ENCODE peak calls at places on chromosomes 1 and 21, in ten cellular contexts. One of them, this sample, is unnamed.

GRCh38 chr1:171513743-171514142 is 28.4 kb downstream of the PRRC2C start:
- DNase-seq in heart left ventricle: no peak
- DNase-seq in PC-3: peak; percentile 44
- DNase-seq in body of pancreas: no peak
- DNase-seq in cardiac muscle cell: no peak
- DNase-seq in upper lobe of right lung: no peak
- DNase-seq in aorta: no peak
- DNase-seq in ovary: no peak
- DNase-seq in left ventricle myocardium inferior: no peak
- DNase-seq in SK-N-SH: no peak
- DNase-seq in this sample: no peak

GRCh38 chr1:7680791-7681165 is 90.3 kb upstream of the VAMP3 start:
- DNase-seq in heart left ventricle: no peak
- DNase-seq in PC-3: no peak
- DNase-seq in body of pancreas: no peak
- DNase-seq in cardiac muscle cell: no peak
- DNase-seq in upper lobe of right lung: no peak
- DNase-seq in aorta: no peak
- DNase-seq in ovary: no peak
- DNase-seq in left ventricle myocardium inferior: no peak
- DNase-seq in SK-N-SH: peak; percentile 75
- DNase-seq in this sample: no peak

GRCh38 chr1:63082754-63083153 is 239.6 kb upstream of the FOXD3 start:
- DNase-seq in heart left ventricle: no peak
- DNase-seq in PC-3: no peak
- DNase-seq in body of pancreas: no peak
- DNase-seq in cardiac muscle cell: no peak
- DNase-seq in upper lobe of right lung: no peak
- DNase-seq in aorta: no peak
- DNase-seq in ovary: no peak
- DNase-seq in left ventricle myocardium inferior: no peak
- DNase-seq in SK-N-SH: no peak
- DNase-seq in this sample: no peak

GRCh38 chr1:42957880-42958487 is 684 bp downstream of the SLC2A1 start:
- DNase-seq in heart left ventricle: peak; percentile 49
- DNase-seq in PC-3: peak; percentile 68
- DNase-seq in body of pancreas: peak; percentile 48
- DNase-seq in cardiac muscle cell: peak; percentile 86
- DNase-seq in upper lobe of right lung: no peak
- DNase-seq in aorta: peak; percentile 72
- DNase-seq in ovary: peak; percentile 57
- DNase-seq in left ventricle myocardium inferior: peak; percentile 65
- DNase-seq in SK-N-SH: peak; percentile 95
- DNase-seq in this sample: no peak

GRCh38 chr1:51907079-51907702 is 28.7 kb upstream of the NRDC start:
- DNase-seq in heart left ventricle: no peak
- DNase-seq in PC-3: no peak
- DNase-seq in body of pancreas: no peak
- DNase-seq in cardiac muscle cell: no peak
- DNase-seq in upper lobe of right lung: no peak
- DNase-seq in aorta: no peak
- DNase-seq in ovary: no peak
- DNase-seq in left ventricle myocardium inferior: no peak
- DNase-seq in SK-N-SH: no peak
- DNase-seq in this sample: no peak

GRCh38 chr1:202029171-202029665 is 18.8 kb downstream of the ELF3 start:
- DNase-seq in heart left ventricle: no peak
- DNase-seq in PC-3: peak; percentile 88
- DNase-seq in body of pancreas: no peak
- DNase-seq in cardiac muscle cell: no peak
- DNase-seq in upper lobe of right lung: no peak
- DNase-seq in aorta: no peak
- DNase-seq in ovary: no peak
- DNase-seq in left ventricle myocardium inferior: no peak
- DNase-seq in SK-N-SH: no peak
- DNase-seq in this sample: no peak

GRCh38 chr1:179038528-179039281 is 13.0 kb downstream of the FAM20B start:
- DNase-seq in heart left ventricle: no peak
- DNase-seq in PC-3: no peak
- DNase-seq in body of pancreas: no peak
- DNase-seq in cardiac muscle cell: no peak
- DNase-seq in upper lobe of right lung: no peak
- DNase-seq in aorta: no peak
- DNase-seq in ovary: no peak
- DNase-seq in left ventricle myocardium inferior: no peak
- DNase-seq in SK-N-SH: peak; percentile 49
- DNase-seq in this sample: no peak

GRCh38 chr1:87346130-87346804 is 17.6 kb downstream of the LMO4 start:
- DNase-seq in heart left ventricle: no peak
- DNase-seq in PC-3: no peak
- DNase-seq in body of pancreas: no peak
- DNase-seq in cardiac muscle cell: no peak
- DNase-seq in upper lobe of right lung: no peak
- DNase-seq in aorta: no peak
- DNase-seq in ovary: no peak
- DNase-seq in left ventricle myocardium inferior: no peak
- DNase-seq in SK-N-SH: no peak
- DNase-seq in this sample: no peak

GRCh38 chr1:244451951-244452795 is 464 bp upstream of the ADSS2 start:
- DNase-seq in heart left ventricle: peak; percentile 100
- DNase-seq in PC-3: peak; percentile 100
- DNase-seq in body of pancreas: peak; percentile 100
- DNase-seq in cardiac muscle cell: peak; percentile 100
- DNase-seq in upper lobe of right lung: peak; percentile 100
- DNase-seq in aorta: peak; percentile 100
- DNase-seq in ovary: peak; percentile 99
- DNase-seq in left ventricle myocardium inferior: peak; percentile 99
- DNase-seq in SK-N-SH: peak; percentile 99
- DNase-seq in this sample: peak; percentile 100

GRCh38 chr1:221157026-221157761 is 278.0 kb downstream of the HLX start:
- DNase-seq in heart left ventricle: no peak
- DNase-seq in PC-3: no peak
- DNase-seq in body of pancreas: no peak
- DNase-seq in cardiac muscle cell: no peak
- DNase-seq in upper lobe of right lung: no peak
- DNase-seq in aorta: no peak
- DNase-seq in ovary: no peak
- DNase-seq in left ventricle myocardium inferior: no peak
- DNase-seq in SK-N-SH: no peak
- DNase-seq in this sample: no peak

GRCh38 chr1:147665521-147665920 is 4.8 kb downstream of the ACP6 start:
- DNase-seq in heart left ventricle: no peak
- DNase-seq in PC-3: peak; percentile 47
- DNase-seq in body of pancreas: no peak
- DNase-seq in cardiac muscle cell: no peak
- DNase-seq in upper lobe of right lung: no peak
- DNase-seq in aorta: no peak
- DNase-seq in ovary: no peak
- DNase-seq in left ventricle myocardium inferior: no peak
- DNase-seq in SK-N-SH: no peak
- DNase-seq in this sample: no peak

GRCh38 chr1:58683519-58683918 is 16.3 kb downstream of the MYSM1 start:
- DNase-seq in heart left ventricle: no peak
- DNase-seq in PC-3: no peak
- DNase-seq in body of pancreas: no peak
- DNase-seq in cardiac muscle cell: no peak
- DNase-seq in upper lobe of right lung: no peak
- DNase-seq in aorta: no peak
- DNase-seq in ovary: no peak
- DNase-seq in left ventricle myocardium inferior: no peak
- DNase-seq in SK-N-SH: no peak
- DNase-seq in this sample: no peak

GRCh38 chr1:63262148-63262770 is 60.1 kb upstream of the FOXD3 start:
- DNase-seq in heart left ventricle: no peak
- DNase-seq in PC-3: no peak
- DNase-seq in body of pancreas: no peak
- DNase-seq in cardiac muscle cell: no peak
- DNase-seq in upper lobe of right lung: no peak
- DNase-seq in aorta: no peak
- DNase-seq in ovary: no peak
- DNase-seq in left ventricle myocardium inferior: no peak
- DNase-seq in SK-N-SH: no peak
- DNase-seq in this sample: no peak

GRCh38 chr21:43864806-43865470 is at the start of gene AGPAT3:
- DNase-seq in heart left ventricle: peak; percentile 48
- DNase-seq in PC-3: peak; percentile 15
- DNase-seq in body of pancreas: no peak
- DNase-seq in cardiac muscle cell: peak; percentile 60
- DNase-seq in upper lobe of right lung: no peak
- DNase-seq in aorta: no peak
- DNase-seq in ovary: no peak
- DNase-seq in left ventricle myocardium inferior: peak; percentile 36
- DNase-seq in SK-N-SH: peak; percentile 87
- DNase-seq in this sample: no peak

GRCh38 chr21:45256912-45257672 is 30.6 kb downstream of the POFUT2 start:
- DNase-seq in heart left ventricle: no peak
- DNase-seq in PC-3: no peak
- DNase-seq in body of pancreas: no peak
- DNase-seq in cardiac muscle cell: peak; percentile 77
- DNase-seq in upper lobe of right lung: no peak
- DNase-seq in aorta: no peak
- DNase-seq in ovary: no peak
- DNase-seq in left ventricle myocardium inferior: no peak
- DNase-seq in SK-N-SH: peak; percentile 68
- DNase-seq in this sample: no peak
- H3K4me3 ChIP-seq in heart left ventricle: no peak overlapping the region
- H3K4me3 ChIP-seq in PC-3: no peak overlapping the region
- H3K4me3 ChIP-seq in body of pancreas: no peak overlapping the region
- H3K4me3 ChIP-seq in cardiac muscle cell: no peak overlapping the region
- H3K4me3 ChIP-seq in upper lobe of right lung: no peak overlapping the region
- H3K4me3 ChIP-seq in aorta: no peak overlapping the region
- H3K4me3 ChIP-seq in ovary: no peak overlapping the region
- H3K4me3 ChIP-seq in left ventricle myocardium inferior: no peak overlapping the region
- H3K4me3 ChIP-seq in SK-N-SH: no peak overlapping the region
- H3K4me3 ChIP-seq in this sample: no peak overlapping the region

GRCh38 chr1:19476440-19477190 is 8.7 kb downstream of the CAPZB start:
- DNase-seq in heart left ventricle: no peak
- DNase-seq in PC-3: no peak
- DNase-seq in body of pancreas: no peak
- DNase-seq in cardiac muscle cell: no peak
- DNase-seq in upper lobe of right lung: no peak
- DNase-seq in aorta: peak; percentile 65
- DNase-seq in ovary: no peak
- DNase-seq in left ventricle myocardium inferior: no peak
- DNase-seq in SK-N-SH: no peak
- DNase-seq in this sample: peak; percentile 55

GRCh38 chr1:19478241-19478780 is 7.0 kb downstream of the CAPZB start:
- DNase-seq in heart left ventricle: no peak
- DNase-seq in PC-3: no peak
- DNase-seq in body of pancreas: no peak
- DNase-seq in cardiac muscle cell: no peak
- DNase-seq in upper lobe of right lung: no peak
- DNase-seq in aorta: no peak
- DNase-seq in ovary: no peak
- DNase-seq in left ventricle myocardium inferior: no peak
- DNase-seq in SK-N-SH: no peak
- DNase-seq in this sample: no peak

GRCh38 chr1:19479351-19480120 is 5.8 kb downstream of the CAPZB start:
- DNase-seq in heart left ventricle: no peak
- DNase-seq in PC-3: no peak
- DNase-seq in body of pancreas: no peak
- DNase-seq in cardiac muscle cell: no peak
- DNase-seq in upper lobe of right lung: no peak
- DNase-seq in aorta: no peak
- DNase-seq in ovary: no peak
- DNase-seq in left ventricle myocardium inferior: no peak
- DNase-seq in SK-N-SH: no peak
- DNase-seq in this sample: no peak

GRCh38 chr1:19480282-19480681 is 5.1 kb downstream of the CAPZB start:
- DNase-seq in heart left ventricle: no peak
- DNase-seq in PC-3: no peak
- DNase-seq in body of pancreas: no peak
- DNase-seq in cardiac muscle cell: no peak
- DNase-seq in upper lobe of right lung: no peak
- DNase-seq in aorta: no peak
- DNase-seq in ovary: no peak
- DNase-seq in left ventricle myocardium inferior: no peak
- DNase-seq in SK-N-SH: peak; percentile 75
- DNase-seq in this sample: no peak

GRCh38 chr1:19477284-19478240 is 7.8 kb downstream of the CAPZB start:
- DNase-seq in heart left ventricle: no peak
- DNase-seq in PC-3: no peak
- DNase-seq in body of pancreas: peak; percentile 57
- DNase-seq in cardiac muscle cell: no peak
- DNase-seq in upper lobe of right lung: no peak
- DNase-seq in aorta: peak; percentile 65
- DNase-seq in ovary: no peak
- DNase-seq in left ventricle myocardium inferior: no peak
- DNase-seq in SK-N-SH: no peak
- DNase-seq in this sample: peak; percentile 63
- H3K27ac ChIP-seq in heart left ventricle: peak overlapping the region; percentile 89
- H3K27ac ChIP-seq in PC-3: no peak overlapping the region
- H3K27ac ChIP-seq in body of pancreas: peak overlapping the region; percentile 53
- H3K27ac ChIP-seq in cardiac muscle cell: no peak overlapping the region
- H3K27ac ChIP-seq in upper lobe of right lung: peak overlapping the region; percentile 77
- H3K27ac ChIP-seq in aorta: no peak overlapping the region
- H3K27ac ChIP-seq in ovary: no peak overlapping the region
- H3K27ac ChIP-seq in left ventricle myocardium inferior: peak overlapping the region; percentile 58
- H3K27ac ChIP-seq in SK-N-SH: no peak overlapping the region
- H3K27ac ChIP-seq in this sample: peak overlapping the region; percentile 81

GRCh38 chr1:183632964-183633363 is 2.6 kb downstream of the ARPC5 start:
- DNase-seq in heart left ventricle: no peak
- DNase-seq in PC-3: no peak
- DNase-seq in body of pancreas: no peak
- DNase-seq in cardiac muscle cell: no peak
- DNase-seq in upper lobe of right lung: no peak
- DNase-seq in aorta: no peak
- DNase-seq in ovary: no peak
- DNase-seq in left ventricle myocardium inferior: no peak
- DNase-seq in SK-N-SH: no peak
- DNase-seq in this sample: no peak
- H3K4me3 ChIP-seq in heart left ventricle: peak overlapping the region; percentile 66
- H3K4me3 ChIP-seq in PC-3: peak overlapping the region; percentile 93
- H3K4me3 ChIP-seq in body of pancreas: no peak overlapping the region
- H3K4me3 ChIP-seq in cardiac muscle cell: peak overlapping the region; percentile 68
- H3K4me3 ChIP-seq in upper lobe of right lung: peak overlapping the region; percentile 88
- H3K4me3 ChIP-seq in aorta: peak overlapping the region; percentile 60
- H3K4me3 ChIP-seq in ovary: peak overlapping the region; percentile 93
- H3K4me3 ChIP-seq in left ventricle myocardium inferior: peak overlapping the region; percentile 86
- H3K4me3 ChIP-seq in SK-N-SH: peak overlapping the region; percentile 92
- H3K4me3 ChIP-seq in this sample: peak overlapping the region; percentile 85

GRCh38 chr1:235124665-235125064 is 4.0 kb downstream of the TOMM20 start:
- DNase-seq in heart left ventricle: no peak
- DNase-seq in PC-3: no peak
- DNase-seq in body of pancreas: no peak
- DNase-seq in cardiac muscle cell: no peak
- DNase-seq in upper lobe of right lung: no peak
- DNase-seq in aorta: no peak
- DNase-seq in ovary: no peak
- DNase-seq in left ventricle myocardium inferior: no peak
- DNase-seq in SK-N-SH: no peak
- DNase-seq in this sample: no peak
- H3K27ac ChIP-seq in heart left ventricle: no peak overlapping the region
- H3K27ac ChIP-seq in PC-3: no peak overlapping the region
- H3K27ac ChIP-seq in body of pancreas: no peak overlapping the region
- H3K27ac ChIP-seq in cardiac muscle cell: no peak overlapping the region
- H3K27ac ChIP-seq in upper lobe of right lung: no peak overlapping the region
- H3K27ac ChIP-seq in aorta: no peak overlapping the region
- H3K27ac ChIP-seq in ovary: no peak overlapping the region
- H3K27ac ChIP-seq in left ventricle myocardium inferior: no peak overlapping the region
- H3K27ac ChIP-seq in SK-N-SH: no peak overlapping the region
- H3K27ac ChIP-seq in this sample: no peak overlapping the region